ENCODE peak calls at places on chromosomes 7 and 10, in nine cellular contexts. P is A673, Z is neural progenitor cell, S is upper lobe of right lung, X is bronchial epithelial cell, B is body of pancreas, G is adrenal gland, C is brain microvascular endothelial cell, W is omental fat pad. T is an unnamed sample.

GRCh38 chr10:5514226-5514881 is 10.4 kb upstream of the CALML3 start:
- DNase-seq in X (no peak), Z (peak), S (peak), G (no peak), B (no peak), P (no peak), C (no peak), W (no peak), T (no peak)

GRCh38 chr7:23377134-23377533 is 78.0 kb downstream of the MALSU1 start:
- DNase-seq in S (no peak), C (no peak), X (peak), P (no peak), Z (no peak), W (no peak), G (no peak), B (no peak), T (no peak)

GRCh38 chr7:37433166-37433565 is 15.5 kb downstream of the ELMO1 start:
- DNase-seq in S (no peak), X (no peak), Z (no peak), C (no peak), G (no peak), P (no peak), W (no peak), B (no peak), T (no peak)

GRCh38 chr7:83861-84632 is 108.3 kb upstream of the FAM20C start:
- DNase-seq in Z (no peak), W (no peak), P (no peak), S (peak), G (no peak), B (no peak), C (no peak), X (no peak), T (no peak)

GRCh38 chr7:738723-739454 is 11.8 kb upstream of the PRKAR1B start:
- DNase-seq in W (no peak), X (no peak), Z (no peak), B (no peak), C (no peak), G (no peak), P (no peak), S (peak), T (no peak)

GRCh38 chr10:71726673-71727428 is 7.3 kb upstream of the C10orf105 start:
- DNase-seq in S (no peak), B (no peak), X (no peak), P (no peak), W (no peak), G (no peak), Z (no peak), C (no peak), T (no peak)

GRCh38 chr7:106284516-106285050 is at the start of gene NAMPT:
- DNase-seq in G (peak), S (no peak), Z (peak), P (peak), X (no peak), W (peak), C (no peak), B (peak), T (no peak)

GRCh38 chr7:140404565-140405080 is 765 bp downstream of the RAB19 start:
- DNase-seq in P (no peak), X (no peak), S (no peak), G (no peak), Z (no peak), W (no peak), C (no peak), B (no peak), T (no peak)

GRCh38 chr7:2958416-2959342 is 85.0 kb downstream of the CARD11 start:
- DNase-seq in S (peak), C (no peak), B (no peak), G (no peak), X (no peak), P (no peak), W (peak), Z (no peak), T (no peak)

GRCh38 chr10:88848499-88848898 is 3.1 kb downstream of the ANKRD22 start:
- DNase-seq in W (no peak), X (peak), S (no peak), Z (no peak), P (peak), B (no peak), G (no peak), C (peak), T (peak)

GRCh38 chr7:64046041-64046389 is 781 bp downstream of the ZNF727 start:
- DNase-seq in G (no peak), C (no peak), B (no peak), W (no peak), S (no peak), P (no peak), Z (no peak), X (no peak), T (no peak)

GRCh38 chr7:155793720-155794119 is 18.5 kb downstream of the SHH start:
- DNase-seq in X (no peak), G (no peak), C (no peak), S (no peak), B (no peak), W (no peak), Z (no peak), P (no peak), T (no peak)

GRCh38 chr7:139456511-139456910 is 27.0 kb downstream of the KLRG2 start:
- DNase-seq in S (no peak), Z (no peak), X (no peak), W (no peak), B (no peak), C (no peak), P (no peak), G (no peak), T (no peak)

GRCh38 chr10:116947838-116948529 is 57.0 kb downstream of the SHTN1 start:
- DNase-seq in B (peak), W (no peak), G (peak), X (peak), C (peak), P (peak), S (no peak), Z (no peak), T (no peak)

GRCh38 chr7:118870187-118870586 is 645.7 kb downstream of the ANKRD7 start:
- DNase-seq in G (no peak), P (peak), B (no peak), W (no peak), C (no peak), S (no peak), X (peak), Z (peak), T (no peak)
- TF ChIP-seq CTCF in G (no peak), P (peak), B (no peak), W (no peak), C (peak), S (peak), X (peak), Z (peak), T (no peak)

GRCh38 chr7:11373546-11374142 is 400.0 kb downstream of the PHF14 start:
- DNase-seq in X (peak), B (no peak), S (no peak), C (no peak), P (peak), W (no peak), Z (peak), G (no peak), T (no peak)
- TF ChIP-seq CTCF in X (peak), B (peak), S (peak), C (peak), P (peak), W (no peak), Z (peak), G (peak), T (peak)

DNA sequence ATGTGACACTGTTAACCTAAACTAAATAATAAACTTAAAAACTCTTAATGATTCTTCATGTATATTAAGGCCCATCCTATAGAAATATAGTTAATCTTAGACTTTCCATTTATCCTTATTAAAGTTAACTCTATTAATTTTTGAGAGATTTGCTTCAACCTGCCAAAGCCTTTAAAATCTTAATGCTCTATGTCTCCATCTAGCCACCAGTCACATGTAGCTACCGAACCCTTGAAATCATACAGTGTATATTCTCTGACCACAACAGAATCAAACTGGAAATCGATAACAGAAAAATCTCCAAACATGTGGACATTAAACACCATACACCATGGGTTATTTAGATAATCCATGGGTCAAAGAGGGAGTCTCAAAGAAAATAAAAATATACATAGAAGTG is 51.9 kb downstream of the ASZ1 start:
- DNase-seq in Z (no peak), W (no peak), G (no peak), C (no peak), X (peak), P (no peak), B (no peak), S (no peak), T (no peak)
- TF ChIP-seq CTCF in Z (peak), W (no peak), G (no peak), C (peak), X (peak), P (peak), B (no peak), S (no peak), T (peak)

GRCh38 chr7:144074374-144074773 is 4.8 kb downstream of the OR2A25 start:
- DNase-seq in B (no peak), P (peak), W (no peak), Z (no peak), C (no peak), S (no peak), X (no peak), G (no peak), T (no peak)
- TF ChIP-seq CTCF in B (no peak), P (peak), W (no peak), Z (peak), C (no peak), S (no peak), X (no peak), G (no peak), T (no peak)

GRCh38 chr7:78379148-78379547 is 580.6 kb downstream of the PHTF2 start:
- DNase-seq in S (no peak), C (no peak), P (no peak), B (no peak), Z (no peak), W (no peak), X (peak), G (no peak), T (peak)

GRCh38 chr7:78383096-78383495 is 584.5 kb downstream of the PHTF2 start:
- DNase-seq in C (no peak), Z (no peak), W (no peak), S (no peak), X (no peak), G (no peak), B (no peak), P (no peak), T (no peak)

DNA sequence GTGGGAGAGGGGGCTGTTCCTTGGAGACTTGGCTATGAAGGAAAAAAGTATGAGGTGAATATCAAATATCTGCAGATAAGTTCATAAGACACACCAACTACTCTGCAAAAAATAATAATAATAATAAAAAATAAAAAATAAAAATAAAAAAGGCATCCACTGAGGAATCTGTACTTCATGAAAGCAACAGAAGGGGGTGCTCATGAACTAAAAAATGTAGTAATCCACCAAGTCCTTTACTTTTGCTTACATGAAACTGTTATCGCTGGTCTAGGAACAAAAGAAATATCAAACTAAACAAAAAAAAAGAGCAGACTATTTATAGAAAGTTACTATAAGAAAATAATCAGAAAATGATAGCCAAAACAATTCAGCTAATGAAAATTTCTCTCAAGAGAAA is 579.0 kb downstream of the PHTF2 start:
- DNase-seq in S (no peak), G (no peak), C (no peak), B (no peak), X (no peak), Z (no peak), P (no peak), W (no peak), T (no peak)
- TF ChIP-seq CTCF in S (peak), G (no peak), C (peak), B (no peak), X (no peak), Z (peak), P (peak), W (no peak), T (peak)

GRCh38 chr10:404341-404740 is 269.1 kb downstream of the ZMYND11 start:
- DNase-seq in Z (no peak), C (peak), S (no peak), P (no peak), W (no peak), B (no peak), G (no peak), X (no peak), T (peak)
- TF ChIP-seq CTCF in Z (no peak), C (no peak), S (no peak), P (no peak), W (no peak), B (no peak), G (no peak), X (no peak), T (no peak)